ENCODE peak calls at places on chromosomes 5 and 9, in four cellular contexts. X is IMR-90, O is GM12878, E is A549. T is an unnamed sample.
A peak's percentile ranks its signal among the peaks of the same experiment; 100 is the strongest.

GRCh38 chr5:133977858-133978257 is 9.4 kb upstream of the C5orf15 start:
- DNase-seq in X (peak; percentile 85), E (no peak), O (no peak), T (no peak)

GRCh38 chr9:93261735-93262523 is 78.0 kb downstream of the WNK2 start:
- DNase-seq in E (no peak), O (no peak), X (no peak), T (peak; percentile 17)

GRCh38 chr9:98182069-98182820 is 10.2 kb downstream of the CORO2A start:
- DNase-seq in E (no peak), O (no peak), X (no peak), T (peak; percentile 51)

GRCh38 chr5:178450121-178450631 is 140.0 kb downstream of the COL23A1 start:
- DNase-seq in O (no peak), E (no peak), X (no peak), T (no peak)

GRCh38 chr5:80269991-80270438 is 14.2 kb upstream of the SERINC5 start:
- DNase-seq in E (no peak), O (no peak), X (no peak), T (no peak)

GRCh38 chr5:157322581-157322980 is 56.7 kb downstream of the CYFIP2 start:
- DNase-seq in X (no peak), O (no peak), E (no peak), T (no peak)

GRCh38 chr5:1936413-1936812 is 53.7 kb upstream of the IRX4 start:
- DNase-seq in X (no peak), O (no peak), E (no peak), T (no peak)

GRCh38 chr9:73038613-73039012 is 85.8 kb upstream of the ALDH1A1 start:
- DNase-seq in E (no peak), X (no peak), O (no peak), T (no peak)

GRCh38 chr5:174176511-174176910 is 131.0 kb downstream of the NSG2 start:
- DNase-seq in X (no peak), O (no peak), E (no peak), T (no peak)

GRCh38 chr9:127449332-127449966 is 1.8 kb downstream of the RPL12 start:
- DNase-seq in O (no peak), E (no peak), X (no peak), T (no peak)

DNA sequence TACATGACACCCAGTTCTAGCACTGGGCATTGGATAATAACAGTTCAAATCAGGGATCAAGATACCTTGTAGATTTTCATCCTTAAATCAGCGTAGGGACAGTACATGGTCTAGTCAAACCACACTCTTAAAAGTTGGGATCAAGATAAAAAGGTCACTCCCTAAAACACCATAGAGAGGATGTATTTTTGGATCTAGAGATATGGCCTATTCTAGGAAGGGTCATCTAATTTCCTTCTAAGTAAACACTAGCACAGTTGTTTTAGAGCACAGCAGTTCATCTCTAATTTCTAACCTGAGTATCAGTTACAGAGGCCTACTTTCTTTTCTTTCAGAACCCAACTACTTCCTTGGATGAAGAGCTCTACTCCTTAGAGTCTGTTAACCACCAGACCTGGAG is 166.4 kb upstream of the GRIN3A start:
- DNase-seq in O (no peak), X (no peak), E (no peak), T (no peak)
- TF ChIP-seq RAD21 in O (no peak), X (no peak), E (no peak), T (no peak)

GRCh38 chr9:136185596-136185995 is 19.3 kb downstream of the LHX3 start:
- DNase-seq in O (no peak), X (no peak), E (no peak), T (no peak)
- TF ChIP-seq RAD21 in O (no peak), X (no peak), E (no peak), T (no peak)

GRCh38 chr5:179497636-179498365 is 52.6 kb upstream of the RUFY1 start:
- DNase-seq in O (no peak), E (no peak), X (no peak), T (no peak)
- TF ChIP-seq RAD21 in O (no peak), E (no peak), X (no peak), T (no peak)

GRCh38 chr5:135246923-135247795 is 151.9 kb downstream of the MACROH2A1 start:
- DNase-seq in E (peak; percentile 86), X (peak; percentile 98), O (no peak), T (no peak)
- TF ChIP-seq RAD21 in E (no peak), X (peak; percentile 14), O (no peak), T (no peak)